ENCODE peak calls at places on chromosomes 11 and 22, in six cellular contexts. V is H9, T is IMR-90, I is mesenchymal stem cell, O is neuronal stem cell, M is H1. H is an unnamed sample.

GRCh38 chr11:117187007-117187406 is 8.5 kb downstream of the SIDT2 start:
- DNase-seq in V (no peak), T (no peak), I (no peak), O (no peak), M (no peak), H (no peak)

GRCh38 chr22:23835773-23836144 is 3.0 kb downstream of the DERL3 start:
- DNase-seq in V (no peak), T (no peak), I (no peak), O (no peak), M (no peak), H (no peak)

GRCh38 chr22:23773247-23774113 is 831 bp downstream of the MMP11 start:
- DNase-seq in V (no peak), T (no peak), I (no peak), O (no peak), M (no peak), H (no peak)

GRCh38 chr11:131584694-131585592 is 214.5 kb downstream of the NTM start:
- DNase-seq in V (peak), T (no peak), I (no peak), O (no peak), M (peak), H (peak)

GRCh38 chr11:103898577-103899336 is 137.7 kb upstream of the DDI1 start:
- DNase-seq in V (no peak), T (no peak), I (no peak), O (no peak), M (no peak), H (no peak)

GRCh38 chr11:58493676-58494075 is 14.2 kb downstream of the OR5B21 start:
- DNase-seq in V (no peak), T (peak), I (no peak), O (no peak), M (no peak), H (no peak)

GRCh38 chr11:118789501-118790356 is 1.2 kb downstream of the DDX6 start:
- DNase-seq in V (no peak), T (no peak), I (peak), O (peak), M (no peak), H (peak)

GRCh38 chr22:35643991-35644390 is 4.3 kb upstream of the APOL6 start:
- DNase-seq in V (no peak), T (no peak), I (no peak), O (no peak), M (no peak), H (no peak)

GRCh38 chr11:114162719-114163123 is 103.2 kb downstream of the ZBTB16 start:
- DNase-seq in V (no peak), T (peak), I (peak), O (no peak), M (no peak), H (no peak)

GRCh38 chr11:17683378-17684161 is 35.8 kb upstream of the MYOD1 start:
- DNase-seq in V (no peak), T (peak), I (peak), O (no peak), M (no peak), H (peak)

GRCh38 chr11:104798794-104799193 is 99.5 kb downstream of the CASP12 start:
- DNase-seq in V (no peak), T (no peak), I (peak), O (no peak), M (no peak), H (no peak)

GRCh38 chr11:81963018-81963417 is 770.6 kb downstream of the FAM181B start:
- DNase-seq in V (no peak), T (no peak), I (no peak), O (no peak), M (no peak), H (peak)

GRCh38 chr22:21029486-21030025 is 2.8 kb downstream of the SLC7A4 start:
- DNase-seq in V (peak), T (no peak), I (no peak), O (no peak), M (no peak), H (no peak)

GRCh38 chr11:79397252-79397651 is 43.6 kb downstream of the TENM4 start:
- DNase-seq in V (no peak), T (peak), I (no peak), O (no peak), M (no peak), H (no peak)

GRCh38 chr22:43411981-43412807 is at the start of gene MPPED1:
- DNase-seq in V (no peak), T (no peak), I (no peak), O (no peak), M (no peak), H (no peak)

GRCh38 chr11:47143322-47143721 is 33.4 kb downstream of the ARFGAP2 start:
- DNase-seq in V (no peak), T (peak), I (peak), O (no peak), M (no peak), H (peak)

GRCh38 chr11:24348908-24349307 is 147.9 kb upstream of the LUZP2 start:
- DNase-seq in V (no peak), T (no peak), I (no peak), O (no peak), M (no peak), H (no peak)

GRCh38 chr22:39068033-39068785 is 8.9 kb upstream of the APOBEC3G start:
- DNase-seq in V (no peak), T (no peak), I (no peak), O (no peak), M (no peak), H (no peak)

GRCh38 chr22:19737846-19738663 is 14.7 kb downstream of the GP1BB start:
- DNase-seq in V (no peak), T (no peak), I (no peak), O (no peak), M (no peak), H (no peak)

GRCh38 chr11:19994712-19995111 is 165.6 kb downstream of the DBX1 start:
- DNase-seq in V (no peak), T (no peak), I (no peak), O (no peak), M (no peak), H (no peak)

GRCh38 chr22:25104367-25104766 is 95.3 kb upstream of the CRYBB3 start:
- DNase-seq in V (no peak), T (no peak), I (no peak), O (no peak), M (no peak), H (no peak)

GRCh38 chr11:125022551-125022950 is 40.6 kb upstream of the SLC37A2 start:
- DNase-seq in V (no peak), T (peak), I (no peak), O (no peak), M (no peak), H (no peak)

GRCh38 chr11:8263109-8263768 is 439 bp downstream of the LMO1 start:
- DNase-seq in V (peak), T (no peak), I (no peak), O (no peak), M (no peak), H (peak)

GRCh38 chr11:10500757-10501684 is 40.0 kb downstream of the RNF141 start:
- DNase-seq in V (no peak), T (no peak), I (no peak), O (no peak), M (no peak), H (no peak)

GRCh38 chr11:67646535-67647336 is 3.8 kb downstream of the ACY3 start:
- DNase-seq in V (peak), T (no peak), I (no peak), O (no peak), M (no peak), H (no peak)

GRCh38 chr11:66419825-66420224 is 1.0 kb upstream of the NPAS4 start:
- DNase-seq in V (peak), T (no peak), I (no peak), O (no peak), M (no peak), H (peak)

GRCh38 chr11:29914203-29914930 is 102.5 kb downstream of the KCNA4 start:
- DNase-seq in V (no peak), T (no peak), I (no peak), O (no peak), M (no peak), H (no peak)

GRCh38 chr11:2137202-2138071 is 1.8 kb downstream of the IGF2 start:
- DNase-seq in V (peak), T (peak), I (peak), O (peak), M (no peak), H (peak)

GRCh38 chr22:33073989-33074391 is 15.8 kb upstream of the SYN3 start:
- DNase-seq in V (no peak), T (no peak), I (no peak), O (no peak), M (no peak), H (no peak)

GRCh38 chr22:47371263-47372090 is 609.0 kb downstream of the TBC1D22A start:
- DNase-seq in V (peak), T (no peak), I (no peak), O (no peak), M (no peak), H (no peak)

GRCh38 chr11:134356656-134357544 is 25.1 kb downstream of the GLB1L2 start:
- DNase-seq in V (no peak), T (no peak), I (no peak), O (no peak), M (no peak), H (no peak)

GRCh38 chr11:10413268-10413667 is 41.8 kb upstream of the AMPD3 start:
- DNase-seq in V (no peak), T (peak), I (peak), O (no peak), M (no peak), H (peak)

GRCh38 chr11:126267650-126268049 is 1.0 kb downstream of the SRPRA start:
- DNase-seq in V (no peak), T (no peak), I (no peak), O (no peak), M (no peak), H (no peak)
- H3K4ac ChIP-seq in V (no peak), T (peak), I (peak), O (no peak), M (peak), H (no peak)

GRCh38 chr22:44743804-44744211 is 8.6 kb upstream of the ARHGAP8 start:
- DNase-seq in V (no peak), T (peak), I (no peak), O (no peak), M (no peak), H (peak)
- H2BK15ac ChIP-seq in V (no peak), T (peak), I (no peak), O (no peak), M (no peak), H (no peak)

GRCh38 chr11:77750757-77751156 is 69.8 kb downstream of the RSF1 start:
- DNase-seq in V (no peak), T (no peak), I (no peak), O (no peak), M (no peak), H (no peak)

GRCh38 chr11:77753230-77753629 is 67.3 kb downstream of the RSF1 start:
- DNase-seq in V (no peak), T (no peak), I (no peak), O (no peak), M (peak), H (peak)

GRCh38 chr11:77748266-77748665 is 72.3 kb downstream of the RSF1 start:
- DNase-seq in V (no peak), T (no peak), I (no peak), O (no peak), M (no peak), H (no peak)

GRCh38 chr11:77749232-77749631 is 71.3 kb downstream of the RSF1 start:
- DNase-seq in V (no peak), T (no peak), I (no peak), O (no peak), M (no peak), H (no peak)

GRCh38 chr11:77752518-77752917 is 68.0 kb downstream of the RSF1 start:
- DNase-seq in V (peak), T (peak), I (no peak), O (no peak), M (peak), H (peak)
- H3K4ac ChIP-seq in V (no peak), T (no peak), I (no peak), O (no peak), M (no peak), H (no peak)

GRCh38 chr11:57336111-57336666 is 497 bp upstream of the SSRP1 start:
- DNase-seq in V (no peak), T (no peak), I (no peak), O (no peak), M (no peak), H (no peak)
- H2BK15ac ChIP-seq in V (no peak), T (no peak), I (no peak), O (no peak), M (peak), H (no peak)

GRCh38 chr11:63813035-63813562 is at the start of gene SPINDOC:
- DNase-seq in V (peak), T (peak), I (peak), O (peak), M (no peak), H (peak)
- H3K4ac ChIP-seq in V (no peak), T (peak), I (peak), O (peak), M (peak), H (peak)

DNA sequence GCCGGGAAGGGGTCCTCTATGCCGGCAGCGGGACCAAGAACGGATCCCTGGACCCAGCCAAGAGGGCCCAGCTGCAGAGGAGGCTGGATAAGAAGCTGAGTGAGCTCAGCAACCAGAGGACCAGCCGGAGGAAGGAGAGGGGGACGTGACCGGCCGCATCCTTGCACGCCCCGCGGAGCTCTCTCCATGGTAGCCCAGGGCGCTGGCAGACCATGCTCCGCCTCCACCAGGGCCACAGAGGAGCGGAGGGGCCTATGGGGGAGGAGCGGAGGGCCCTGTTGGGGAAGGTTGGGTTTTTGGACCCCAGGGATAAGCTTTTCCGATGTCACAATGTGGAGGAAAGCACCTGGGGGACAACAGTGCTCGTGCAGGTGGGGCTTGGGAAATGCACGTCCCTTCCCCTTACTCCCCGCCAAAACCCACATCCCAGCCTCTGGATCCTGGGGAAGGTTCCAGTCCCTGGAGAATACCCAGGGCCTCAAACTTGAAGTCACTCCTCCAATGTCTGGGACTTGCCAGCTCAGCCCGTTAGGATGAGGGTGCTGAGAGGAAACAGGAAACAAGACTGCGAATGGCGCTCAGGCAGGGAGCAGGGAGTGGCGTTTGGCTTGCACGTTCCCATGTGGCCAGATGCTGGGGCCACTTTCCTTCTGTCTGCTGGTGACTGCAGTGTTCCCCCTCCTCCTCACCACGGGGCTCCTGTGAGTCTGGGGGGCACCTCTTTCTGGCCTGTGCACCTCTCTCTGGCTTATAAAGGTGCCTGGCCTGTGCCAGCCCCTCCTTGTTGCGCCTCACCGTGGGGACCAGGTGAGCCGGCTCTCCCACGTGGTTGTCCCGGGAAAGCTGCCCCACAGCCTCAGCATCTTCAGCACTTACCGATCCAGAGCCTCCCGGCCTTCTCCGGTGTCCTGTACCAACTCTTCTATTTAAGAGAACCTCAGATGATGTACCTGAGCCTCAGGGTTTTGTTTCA is 36.2 kb downstream of the IGHMBP2 start:
- DNase-seq in V (no peak), T (no peak), I (no peak), O (no peak), M (no peak), H (no peak)
- H2BK15ac ChIP-seq in V (no peak), T (no peak), I (no peak), O (no peak), M (no peak), H (no peak)

DNA sequence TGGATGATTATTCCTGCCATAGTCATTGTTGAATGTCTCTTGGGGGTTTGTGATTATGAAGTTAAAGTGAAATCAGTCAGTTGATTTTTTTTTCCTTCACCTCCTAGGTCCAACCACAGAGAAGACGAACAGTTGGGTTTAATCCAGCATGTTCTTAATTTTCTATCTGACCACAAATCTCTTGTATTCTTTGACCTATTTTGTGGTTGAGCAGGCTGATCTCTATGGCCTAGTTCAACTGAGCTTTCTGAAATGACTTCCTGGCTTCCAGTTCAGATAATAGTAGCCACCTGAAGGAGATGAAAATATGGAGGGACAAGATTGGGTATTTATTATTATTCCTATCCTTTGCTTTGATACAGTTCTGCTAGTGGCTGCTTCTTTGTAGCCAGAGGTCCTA is 5.2 kb upstream of the OR56A5 start:
- DNase-seq in V (no peak), T (no peak), I (no peak), O (no peak), M (no peak), H (no peak)
- H3K4ac ChIP-seq in V (no peak), T (no peak), I (no peak), O (no peak), M (no peak), H (no peak)

DNA sequence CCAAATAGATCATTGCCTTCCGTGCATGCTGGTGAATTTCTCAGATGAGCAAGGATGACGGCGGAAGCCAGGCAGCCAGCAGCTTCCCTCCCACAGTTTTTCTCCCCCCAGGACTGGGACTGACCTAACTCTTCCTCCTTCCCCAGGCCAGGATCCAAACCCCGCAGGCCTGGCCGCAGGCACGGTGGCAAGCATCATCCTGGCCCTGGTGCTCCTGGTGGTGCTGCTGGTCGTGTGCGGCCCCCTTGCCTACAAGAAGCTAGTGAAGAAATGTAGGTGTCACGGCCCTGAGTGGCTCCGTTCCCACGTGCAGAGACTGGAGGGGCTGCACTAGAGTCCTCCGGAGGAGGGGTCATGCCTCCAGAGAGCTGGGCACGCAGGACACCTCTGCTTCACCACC is 20.5 kb downstream of the CD5 start:
- DNase-seq in V (no peak), T (no peak), I (no peak), O (no peak), M (no peak), H (no peak)
- H2BK15ac ChIP-seq in V (no peak), T (no peak), I (no peak), O (no peak), M (no peak), H (no peak)

GRCh38 chr11:12723410-12724297 is 49.4 kb downstream of the TEAD1 start:
- DNase-seq in V (no peak), T (peak), I (peak), O (no peak), M (no peak), H (peak)

GRCh38 chr11:12719221-12719620 is 45.0 kb downstream of the TEAD1 start:
- DNase-seq in V (no peak), T (peak), I (peak), O (peak), M (no peak), H (peak)

GRCh38 chr11:12724301-12725046 is 50.3 kb downstream of the TEAD1 start:
- DNase-seq in V (peak), T (peak), I (peak), O (no peak), M (peak), H (peak)

GRCh38 chr11:12725047-12725862 is 51.0 kb downstream of the TEAD1 start:
- DNase-seq in V (no peak), T (no peak), I (peak), O (no peak), M (no peak), H (no peak)

DNA sequence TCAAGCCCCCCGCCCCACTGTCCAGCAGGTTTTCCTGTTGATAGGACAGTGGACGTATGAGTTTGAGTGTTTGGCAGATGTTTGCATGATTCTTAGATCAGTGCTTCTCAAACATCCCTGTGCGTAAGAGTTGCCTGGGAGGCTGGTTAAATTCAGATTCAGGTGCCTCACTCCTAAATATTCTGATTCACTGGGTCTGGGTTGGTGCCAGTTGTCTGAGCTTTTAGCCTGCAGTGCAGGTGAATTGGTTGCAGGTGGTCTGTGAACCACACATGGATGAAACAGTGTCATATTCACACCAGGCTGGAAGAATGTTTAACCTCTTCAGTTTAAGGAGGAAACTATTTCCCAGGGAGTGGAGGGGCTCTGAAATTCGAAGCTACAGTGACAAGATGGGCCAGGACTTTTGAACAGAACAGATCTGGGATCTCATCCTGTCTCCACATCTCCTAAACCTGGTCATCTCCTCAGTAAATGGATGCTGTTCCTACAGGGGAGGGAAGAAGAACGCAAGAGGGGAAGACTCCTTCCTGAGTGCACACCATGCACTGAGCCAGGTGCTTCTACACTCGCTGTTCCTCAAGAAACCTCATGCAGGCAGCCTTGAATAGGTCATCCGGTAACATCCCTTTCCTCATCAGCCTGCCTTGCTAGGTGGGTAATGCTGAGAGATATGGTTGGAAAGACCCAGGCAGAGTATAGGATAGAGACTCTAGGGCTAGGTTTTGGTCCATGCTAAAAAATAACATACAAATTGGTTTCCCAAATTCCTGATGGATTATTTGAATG is 47.8 kb downstream of the TEAD1 start:
- DNase-seq in V (no peak), T (no peak), I (no peak), O (no peak), M (no peak), H (peak)
- H3K4ac ChIP-seq in V (no peak), T (peak), I (peak), O (no peak), M (no peak), H (no peak)

GRCh38 chr11:72334651-72335050 is 90.7 kb upstream of the PHOX2A start:
- DNase-seq in V (no peak), T (no peak), I (no peak), O (no peak), M (no peak), H (no peak)
- H2BK15ac ChIP-seq in V (no peak), T (no peak), I (no peak), O (no peak), M (no peak), H (no peak)

H was measured in mesendoderm.